ENCODE peak calls at places on chromosomes 3 and 15, in four cellular contexts. C is H7, D is epithelial cell of esophagus, W is breast epithelium. O is an unnamed sample.
A peak's percentile ranks its signal among the peaks of the same experiment; 100 is the strongest.

GRCh38 chr3:150059241-150059640 is 88.5 kb upstream of the PFN2 start:
- DNase-seq in C (no peak), D (peak; percentile 41), W (no peak), O (no peak)

GRCh38 chr15:73753250-73754130 is at the start of gene INSYN1:
- DNase-seq in C (peak; percentile 87), D (peak; percentile 19), W (no peak), O (no peak)

GRCh38 chr15:94277485-94277884 is 46.1 kb downstream of the MCTP2 start:
- DNase-seq in C (no peak), D (no peak), W (no peak), O (no peak)

GRCh38 chr3:190826018-190826417 is 36.5 kb downstream of the GMNC start:
- DNase-seq in C (no peak), D (no peak), W (peak; percentile 47), O (no peak)

GRCh38 chr3:188881954-188882641 is 289.7 kb upstream of the TPRG1 start:
- DNase-seq in C (no peak), D (peak; percentile 80), W (no peak), O (no peak)

GRCh38 chr3:16885948-16886683 is 1.4 kb downstream of the PLCL2 start:
- DNase-seq in C (no peak), D (no peak), W (no peak), O (no peak)

GRCh38 chr15:39628821-39629220 is 47.9 kb downstream of the THBS1 start:
- DNase-seq in C (no peak), D (no peak), W (no peak), O (no peak)

GRCh38 chr3:117820900-117821299 is 1111.3 kb downstream of the TUSC7 start:
- DNase-seq in C (no peak), D (peak; percentile 70), W (no peak), O (no peak)

GRCh38 chr3:133827684-133828083 is 22.1 kb downstream of the SRPRB start:
- DNase-seq in C (no peak), D (no peak), W (no peak), O (no peak)

GRCh38 chr15:89747708-89748682 is 3.1 kb downstream of the MESP1 start:
- DNase-seq in C (peak; percentile 74), D (no peak), W (no peak), O (no peak)

GRCh38 chr15:52486003-52486996 is 42.4 kb downstream of the MYO5A start:
- DNase-seq in C (peak; percentile 54), D (no peak), W (no peak), O (no peak)

GRCh38 chr3:32646761-32647160 is 38.2 kb upstream of the CNOT10 start:
- DNase-seq in C (no peak), D (no peak), W (no peak), O (no peak)

DNA sequence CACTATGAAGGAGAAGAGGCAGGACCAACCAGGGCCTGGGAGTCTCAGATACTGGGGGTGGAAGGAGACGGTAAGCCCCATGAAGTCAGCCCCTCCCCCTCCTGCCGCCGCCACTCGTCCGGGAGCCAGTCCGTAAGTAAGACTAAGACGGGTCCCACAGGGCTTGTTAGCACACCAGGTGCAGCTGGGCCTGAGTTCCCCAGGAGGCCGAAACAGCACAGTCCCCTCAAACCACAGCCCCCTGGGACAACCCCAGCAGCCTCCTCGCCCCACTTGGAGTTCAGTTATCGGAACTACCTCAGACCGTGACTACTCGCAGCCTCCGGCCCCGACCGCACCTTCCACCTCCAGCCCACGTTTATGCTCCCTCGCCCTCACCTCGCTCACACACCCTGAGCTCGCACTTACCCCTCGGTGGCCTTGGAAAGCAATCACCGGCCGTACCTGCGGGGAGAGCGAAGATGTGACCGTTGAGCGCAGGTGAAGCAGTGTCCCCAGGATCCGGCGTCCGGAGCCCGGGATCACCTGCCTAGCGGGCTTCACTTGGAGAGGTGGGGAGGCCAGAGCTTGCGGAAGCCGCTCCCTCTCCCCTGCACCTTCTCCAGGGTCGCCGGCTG is 557 bp downstream of the ELL3 start:
- DNase-seq in C (peak; percentile 76), D (peak; percentile 36), W (no peak), O (no peak)
- H3K4me3 ChIP-seq in C (peak overlapping the region; percentile 77), D (peak overlapping the region; percentile 93), W (peak overlapping the region; percentile 72), O (peak overlapping the region; percentile 76)

DNA sequence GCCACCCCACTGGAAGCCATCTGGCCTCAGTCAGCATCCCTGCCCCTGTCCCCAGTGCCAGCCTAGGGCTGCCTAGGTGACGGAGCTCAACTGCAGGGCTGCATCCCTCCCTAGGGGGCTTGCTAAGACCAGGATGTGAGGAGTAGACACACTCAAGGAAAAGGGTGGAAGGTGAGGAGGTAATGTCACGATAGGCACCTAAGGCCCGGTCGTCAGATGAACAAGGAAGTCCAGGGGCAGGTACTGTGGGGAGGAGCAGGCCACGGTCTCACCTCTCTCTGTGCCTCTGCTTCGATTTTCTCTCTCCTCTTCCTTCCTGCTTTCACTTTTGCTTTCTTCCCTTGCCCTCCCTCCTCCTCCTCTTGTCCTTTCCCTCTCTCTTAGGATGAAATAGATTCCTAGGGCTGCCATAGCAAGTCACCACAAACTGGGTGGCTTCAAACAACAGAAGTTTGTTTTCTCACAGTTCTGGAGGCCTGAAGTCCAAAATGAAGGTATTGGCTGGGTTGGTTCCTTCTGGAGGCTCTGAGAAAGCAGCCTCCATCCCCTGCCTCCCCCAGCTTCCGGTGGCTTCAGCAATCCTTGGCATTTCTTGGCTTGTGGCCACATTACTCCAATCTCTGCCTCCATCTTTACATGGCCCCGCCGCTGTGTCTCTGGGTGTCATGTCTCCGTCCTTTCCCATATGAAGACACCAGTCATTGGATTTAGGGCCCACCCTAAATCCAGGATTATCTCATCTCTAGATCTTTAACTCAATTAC is 298.2 kb downstream of the SHQ1 start:
- DNase-seq in C (no peak), D (no peak), W (no peak), O (no peak)
- H3K4me3 ChIP-seq in C (no peak overlapping the region), D (no peak overlapping the region), W (no peak overlapping the region), O (peak overlapping the region; percentile 8)

DNA sequence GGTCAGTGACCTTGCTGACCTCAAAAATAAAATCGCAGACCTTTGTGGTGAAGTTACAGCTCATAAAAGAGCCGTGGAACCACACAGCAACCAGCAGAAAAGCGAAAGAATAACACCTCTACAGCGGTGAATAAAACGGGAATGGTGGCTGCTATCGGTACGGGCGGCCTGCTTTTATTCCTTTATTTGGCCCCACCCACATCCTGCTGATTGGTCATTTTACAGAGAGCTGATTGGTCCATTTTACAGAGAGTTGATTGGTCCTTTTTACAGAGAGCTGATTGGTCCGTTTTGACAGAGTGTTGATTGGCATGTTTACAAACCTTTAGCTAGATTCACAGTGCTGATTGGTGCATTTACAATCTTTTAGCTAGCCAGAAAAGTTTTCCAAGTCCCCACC is 80.7 kb upstream of the ATP10A start:
- DNase-seq in C (no peak), D (no peak), W (no peak), O (no peak)
- H3K4me3 ChIP-seq in C (no peak overlapping the region), D (no peak overlapping the region), W (no peak overlapping the region), O (no peak overlapping the region)

DNA sequence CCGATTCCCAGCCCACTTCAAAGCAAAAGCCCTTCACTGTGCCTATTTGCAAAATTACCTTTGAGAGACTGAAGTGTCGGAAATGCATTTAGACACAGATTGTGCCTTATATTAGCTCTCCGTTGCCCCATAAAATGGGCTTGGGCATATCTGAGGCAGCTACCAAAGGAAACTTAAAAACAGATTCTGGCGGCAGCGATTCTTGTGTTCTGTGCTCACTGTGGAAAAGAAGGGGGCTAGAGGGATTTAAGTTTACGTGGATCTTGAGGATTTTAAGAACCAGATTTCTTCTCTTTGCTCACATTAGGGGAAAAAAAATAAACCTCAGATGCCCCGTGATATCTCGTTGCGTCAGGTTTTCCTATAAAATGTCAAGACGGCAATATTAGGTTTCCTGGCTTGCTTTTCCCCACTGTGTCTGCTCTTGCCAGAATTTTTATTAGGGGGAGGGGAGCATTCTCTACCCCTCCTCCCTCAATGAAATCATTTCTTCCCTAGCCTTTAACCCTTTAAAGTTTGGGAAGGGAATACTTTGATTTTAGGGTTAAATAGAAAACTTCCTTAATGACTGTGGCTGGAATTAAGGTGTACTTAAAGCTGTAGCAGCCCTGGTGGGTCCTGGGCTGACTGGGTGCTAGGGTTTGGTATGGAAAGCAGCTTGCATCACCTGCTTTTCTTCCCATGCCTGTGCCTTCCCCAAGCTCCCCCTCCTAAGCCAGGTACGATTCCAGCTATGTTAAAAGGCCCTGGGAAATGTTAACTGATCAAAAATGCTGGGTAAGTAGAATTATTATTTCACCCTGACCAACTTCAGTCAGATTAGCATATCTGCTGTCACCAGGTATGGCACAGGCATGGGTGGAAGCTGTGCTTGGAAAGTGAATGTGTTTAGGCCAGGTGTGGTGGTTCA is 73.8 kb downstream of the SMAD3 start:
- DNase-seq in C (no peak), D (no peak), W (no peak), O (no peak)
- H3K4me3 ChIP-seq in C (no peak overlapping the region), D (no peak overlapping the region), W (peak overlapping the region; percentile 10), O (no peak overlapping the region)

GRCh38 chr3:69241769-69242168 is 119.4 kb upstream of the LMOD3 start:
- DNase-seq in C (no peak), D (no peak), W (no peak), O (no peak)

GRCh38 chr3:69232447-69232846 is 110.1 kb upstream of the LMOD3 start:
- DNase-seq in C (no peak), D (no peak), W (no peak), O (peak; percentile 69)

GRCh38 chr3:69240651-69241578 is 118.5 kb upstream of the LMOD3 start:
- DNase-seq in C (no peak), D (no peak), W (no peak), O (no peak)

GRCh38 chr3:69239063-69239462 is 116.7 kb upstream of the LMOD3 start:
- DNase-seq in C (no peak), D (no peak), W (no peak), O (no peak)

DNA sequence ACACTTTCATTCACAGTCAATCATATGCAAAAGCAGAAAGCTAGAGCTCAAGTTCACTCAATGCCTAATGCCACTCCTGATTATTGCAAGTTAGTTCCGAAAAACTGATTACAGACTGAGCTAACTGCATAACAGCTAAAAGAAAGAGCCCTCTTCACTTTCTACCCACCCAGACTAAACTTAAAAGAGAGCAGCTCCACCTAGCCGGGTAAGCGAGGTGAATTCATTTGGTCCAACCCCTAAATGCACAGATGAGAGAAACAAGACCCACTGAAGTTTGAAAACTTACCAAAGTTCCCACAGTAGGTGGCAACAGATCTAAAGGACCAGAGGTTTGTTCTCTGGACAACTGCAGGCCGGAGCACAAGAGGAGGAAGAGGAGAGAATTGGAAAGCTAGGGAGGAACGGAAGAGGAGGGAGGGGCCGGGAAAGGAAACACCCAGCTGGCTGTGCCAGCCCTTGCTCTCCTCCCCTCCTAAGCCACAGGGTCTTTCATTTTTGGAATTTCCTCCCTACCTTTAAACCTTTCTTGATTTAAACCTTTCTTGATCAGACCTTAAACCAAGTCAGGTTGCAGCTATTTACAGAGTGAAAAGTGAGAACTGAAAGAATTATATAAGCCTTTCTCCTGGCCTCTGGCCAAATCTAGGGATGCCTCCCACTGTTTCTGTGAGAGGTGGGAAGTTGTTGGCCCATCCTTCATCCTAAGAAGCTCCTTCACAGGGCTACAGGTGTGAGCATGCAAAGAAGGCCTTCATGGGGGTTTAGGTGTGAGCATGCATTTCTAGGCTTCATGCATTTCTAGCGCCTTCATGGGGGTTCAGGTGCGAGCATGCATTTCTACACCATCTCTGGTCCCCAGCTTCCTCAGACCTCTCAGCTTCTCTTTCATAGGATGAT is 114.7 kb upstream of the LMOD3 start:
- DNase-seq in C (no peak), D (no peak), W (no peak), O (no peak)
- H3K4me3 ChIP-seq in C (no peak overlapping the region), D (peak overlapping the region; percentile 1), W (peak overlapping the region; percentile 30), O (peak overlapping the region; percentile 9)

DNA sequence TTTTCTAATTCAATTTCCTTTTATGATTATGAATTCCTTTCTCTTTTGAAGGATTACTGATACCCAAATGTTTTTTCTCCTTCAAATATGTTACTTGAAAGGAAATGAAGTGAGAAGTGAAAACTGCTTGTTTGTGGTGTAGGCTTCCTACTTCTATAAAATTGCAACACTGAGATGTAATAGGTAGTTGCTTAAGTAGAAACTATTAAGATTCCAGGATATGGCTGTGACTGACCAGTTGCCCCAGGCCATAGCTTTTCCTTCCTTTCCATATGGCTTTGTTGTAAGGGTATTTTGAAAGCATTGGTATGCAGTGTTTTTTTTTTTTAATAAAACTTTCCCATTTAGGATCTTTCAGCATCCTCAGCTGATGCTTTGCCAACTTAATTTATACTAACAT is 28.5 kb downstream of the DNAJC13 start:
- DNase-seq in C (no peak), D (peak; percentile 82), W (no peak), O (peak; percentile 7)
- H3K4me3 ChIP-seq in C (no peak overlapping the region), D (no peak overlapping the region), W (no peak overlapping the region), O (no peak overlapping the region)

O was measured in Jurkat, Clone E6-1.